ENCODE peak calls at places on chromosomes 4 and X, in six cellular contexts. Y is CD4-positive, CD25-positive, alpha-beta regulatory T cell; X is pancreas; F is RWPE2; T is suprapubic skin; P is mammary epithelial cell. K is an unnamed sample.

GRCh38 chrX:100643943-100644587 is at the start of gene SRPX2:
- DNase-seq in F (peak; percentile 68), Y (no peak), T (no peak), X (no peak), P (peak; percentile 80), K (no peak)

GRCh38 chrX:103774070-103774642 is 2.5 kb upstream of the PLP1 start:
- DNase-seq in X (no peak), P (peak; percentile 32), Y (no peak), F (no peak), T (no peak), K (no peak)

GRCh38 chr4:140693577-140693976 is 62.6 kb downstream of the TBC1D9 start:
- DNase-seq in X (no peak), P (no peak), T (no peak), Y (no peak), F (no peak), K (no peak)

GRCh38 chr4:7505116-7505900 is 70.6 kb upstream of the PSAPL1 start:
- DNase-seq in T (no peak), Y (no peak), P (no peak), F (no peak), X (no peak), K (no peak)

GRCh38 chrX:40091691-40092421 is 5.9 kb downstream of the BCOR start:
- DNase-seq in P (no peak), T (no peak), X (no peak), F (no peak), Y (no peak), K (no peak)

GRCh38 chr4:76601791-76602190 is 166.8 kb downstream of the SHROOM3 start:
- DNase-seq in X (no peak), P (no peak), T (no peak), F (no peak), Y (no peak), K (no peak)

GRCh38 chrX:8668797-8669196 is 63.1 kb downstream of the ANOS1 start:
- DNase-seq in Y (no peak), X (no peak), F (no peak), T (no peak), P (no peak), K (no peak)

GRCh38 chrX:40434947-40435346 is 145.8 kb upstream of the ATP6AP2 start:
- DNase-seq in F (no peak), P (no peak), Y (no peak), T (no peak), X (no peak), K (no peak)

GRCh38 chrX:96619588-96619987 is 65.1 kb upstream of the DIAPH2 start:
- DNase-seq in P (peak; percentile 4), Y (no peak), X (no peak), F (no peak), T (no peak), K (no peak)

GRCh38 chr4:77082886-77083608 is 7.3 kb upstream of the CCNI start:
- DNase-seq in T (no peak), Y (no peak), P (no peak), X (no peak), F (no peak), K (no peak)

GRCh38 chr4:72942565-72942964 is 127.0 kb downstream of the COX18 start:
- DNase-seq in X (no peak), F (no peak), T (no peak), Y (no peak), P (no peak), K (no peak)

GRCh38 chr4:149884046-149884445 is 68.4 kb upstream of the IQCM start:
- DNase-seq in F (no peak), Y (no peak), P (no peak), T (no peak), X (no peak), K (no peak)

GRCh38 chr4:17013382-17014006 is 115.0 kb upstream of the LDB2 start:
- DNase-seq in X (no peak), T (no peak), P (no peak), Y (no peak), F (no peak), K (no peak)

GRCh38 chr4:106816501-106816900 is 219.6 kb downstream of the DKK2 start:
- DNase-seq in X (no peak), Y (no peak), T (no peak), F (no peak), P (peak; percentile 7), K (no peak)

GRCh38 chr4:13783800-13784411 is 156.4 kb upstream of the BOD1L1 start:
- DNase-seq in T (no peak), X (no peak), Y (no peak), F (no peak), P (peak; percentile 64), K (no peak)

GRCh38 chrX:8688776-8689175 is 43.2 kb downstream of the ANOS1 start:
- DNase-seq in Y (no peak), P (no peak), T (no peak), X (no peak), F (no peak), K (no peak)

GRCh38 chr4:168755643-168756482 is 254.2 kb downstream of the CBR4 start:
- DNase-seq in Y (no peak), T (no peak), X (no peak), F (no peak), P (peak; percentile 50), K (no peak)

GRCh38 chr4:10160280-10160856 is 43.8 kb upstream of the WDR1 start:
- DNase-seq in Y (peak; percentile 48), F (no peak), T (no peak), P (no peak), X (no peak), K (no peak)

GRCh38 chr4:99324978-99325377 is 3.8 kb upstream of the ADH1B start:
- DNase-seq in F (no peak), T (peak; percentile 72), P (no peak), Y (no peak), X (no peak), K (no peak)

GRCh38 chr4:1628892-1629703 is 55.0 kb downstream of the FAM53A start:
- DNase-seq in P (peak; percentile 17), Y (peak; percentile 49), F (no peak), T (peak; percentile 74), X (peak; percentile 88), K (peak; percentile 51)

GRCh38 chrX:9370888-9371287 is 94.0 kb upstream of the TBL1X start:
- DNase-seq in P (no peak), F (no peak), T (no peak), Y (no peak), X (no peak), K (no peak)

GRCh38 chrX:17046478-17047097 is 100.1 kb downstream of the REPS2 start:
- DNase-seq in X (no peak), F (no peak), T (peak; percentile 66), Y (peak; percentile 58), P (peak; percentile 56), K (no peak)

DNA sequence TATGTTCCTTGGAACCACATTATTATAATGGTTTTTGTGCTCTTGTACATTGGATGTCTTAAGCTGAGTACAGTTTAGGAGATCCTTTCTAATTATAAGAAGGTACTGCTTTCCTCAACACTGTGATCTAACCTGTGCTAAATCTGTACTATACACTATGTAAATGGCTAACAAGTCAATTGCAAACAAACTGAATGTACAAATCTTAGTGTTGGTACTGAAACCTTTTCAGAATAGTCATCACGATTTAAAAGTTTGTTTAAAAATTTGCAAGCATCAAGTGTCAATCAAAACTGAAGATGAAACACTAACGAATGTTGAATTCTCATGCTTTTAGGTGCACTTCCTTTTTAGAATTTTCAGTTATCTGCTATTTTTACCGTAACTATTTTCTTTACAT is 2090.4 kb upstream of the TENM3 start:
- DNase-seq in T (no peak), P (no peak), F (no peak), Y (no peak), X (no peak), K (no peak)
- H3K4me3 ChIP-seq in T (no peak overlapping the region), P (no peak overlapping the region), F (no peak overlapping the region), Y (no peak overlapping the region), X (no peak overlapping the region), K (no peak overlapping the region)

DNA sequence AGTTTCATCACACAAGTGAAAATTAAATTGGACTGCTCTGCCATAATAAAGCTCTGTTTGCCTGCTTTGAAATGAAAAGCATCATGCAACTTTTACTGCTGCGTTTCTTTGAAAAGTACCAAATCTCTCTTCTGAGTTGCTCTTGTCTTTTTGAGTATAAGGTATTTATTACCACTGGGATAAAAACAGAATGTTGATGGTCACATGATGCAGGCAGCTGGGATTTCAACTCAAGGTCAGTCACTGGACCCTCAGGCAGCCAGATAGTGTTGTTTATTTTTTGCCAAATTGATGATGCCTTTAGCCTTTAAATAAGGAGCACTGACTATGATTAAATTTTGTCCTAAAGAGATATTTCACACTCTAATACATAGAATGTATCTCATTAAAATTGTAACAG is 32.7 kb downstream of the DMD start:
- DNase-seq in T (no peak), X (no peak), P (no peak), Y (no peak), F (no peak), K (no peak)
- H3K4me1 ChIP-seq in T (no peaks in the 10 kb centered on the region), X (no peaks in the 10 kb centered on the region), P (no peaks in the 10 kb centered on the region), Y (no peaks in the 10 kb centered on the region), F (no peaks in the 10 kb centered on the region), K (no peaks in the 10 kb centered on the region)

DNA sequence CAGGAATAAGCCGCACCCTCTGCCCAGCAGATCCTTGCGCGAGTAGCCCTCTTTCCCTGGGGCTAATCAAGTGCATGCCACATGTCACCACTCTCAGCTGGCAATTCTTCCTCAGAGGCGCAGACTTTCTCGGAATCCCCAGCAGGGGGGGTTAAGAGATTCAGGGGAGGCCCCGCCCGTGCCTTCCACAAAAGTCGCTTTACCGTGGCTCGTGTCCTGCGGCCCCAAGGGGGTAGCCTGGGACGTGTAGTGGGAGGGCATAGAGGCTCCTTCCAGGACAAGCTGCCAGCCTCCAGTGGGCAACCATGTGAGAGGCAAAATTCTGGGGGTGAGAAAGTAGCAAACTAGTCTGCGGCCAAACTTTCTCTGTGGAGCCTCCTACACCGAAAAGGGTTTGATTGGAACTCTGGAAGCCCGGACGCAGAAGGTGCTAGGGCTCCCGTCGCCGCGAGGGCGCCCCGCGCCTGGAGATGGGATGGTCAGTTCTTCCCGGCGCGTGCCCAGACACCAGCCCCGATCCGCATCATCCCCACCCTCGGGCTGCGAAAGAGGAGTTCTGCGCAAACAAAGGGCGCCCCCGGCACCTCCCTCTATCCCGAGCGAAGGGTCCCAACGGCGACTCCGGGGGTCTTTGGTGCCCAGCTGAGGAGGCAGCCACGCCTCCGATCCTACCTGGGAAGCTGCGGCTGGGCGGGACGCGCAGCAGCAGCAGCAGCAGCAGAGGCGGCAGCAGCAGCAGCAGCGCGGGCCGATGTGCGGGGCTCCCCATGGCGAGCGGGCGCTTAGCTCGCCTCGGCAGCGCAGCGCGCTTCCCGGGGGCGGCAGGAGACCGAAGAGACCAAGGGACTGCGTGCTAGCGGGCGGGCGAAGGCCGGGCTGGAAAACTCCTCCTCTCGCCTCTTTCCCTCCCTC is at the start of gene SRPX:
- DNase-seq in T (peak; percentile 64), P (peak; percentile 54), F (no peak), X (peak; percentile 64), Y (peak; percentile 26), K (no peak)
- H3K4me3 ChIP-seq in T (peak within 1 kb of the TSS; percentile 58), P (peak within 1 kb of the TSS; percentile 71), F (peak within 1 kb of the TSS; percentile 36), X (peak within 1 kb of the TSS; percentile 47), Y (no peak within 1 kb of the TSS), K (no peak within 1 kb of the TSS)

GRCh38 chr4:155675709-155676429 is 9.2 kb downstream of the GUCY1A1 start:
- DNase-seq in Y (no peak), X (no peak), P (no peak), T (no peak), F (no peak), K (no peak)

GRCh38 chr4:155678011-155678410 is 11.4 kb downstream of the GUCY1A1 start:
- DNase-seq in X (no peak), F (no peak), P (no peak), T (no peak), Y (no peak), K (no peak)

GRCh38 chr4:155673453-155673979 is 6.9 kb downstream of the GUCY1A1 start:
- DNase-seq in X (no peak), T (no peak), Y (no peak), F (no peak), P (no peak), K (no peak)

GRCh38 chr4:155674669-155675071 is 8.0 kb downstream of the GUCY1A1 start:
- DNase-seq in Y (no peak), P (no peak), T (no peak), F (no peak), X (no peak), K (no peak)

GRCh38 chr4:155676430-155676825 is 9.8 kb downstream of the GUCY1A1 start:
- DNase-seq in T (no peak), P (no peak), X (no peak), F (no peak), Y (no peak), K (no peak)
- H3K4me1 ChIP-seq in T (peaks cover 14% of the 10 kb centered on the region), P (no peaks in the 10 kb centered on the region), X (peaks cover 9% of the 10 kb centered on the region), F (no peaks in the 10 kb centered on the region), Y (no peaks in the 10 kb centered on the region), K (no peaks in the 10 kb centered on the region)

K was measured in CD8-positive, alpha-beta T cell.